ENCODE peak calls at places on chromosome 2, in six cellular contexts. O, Q, K, E, L and M are unnamed samples.

GRCh38 chr2:36411962-36412444 is 56.4 kb downstream of the CRIM1 start:
- DNase-seq in O (no peak), Q (no peak), K (no peak), E (no peak), L (no peak), M (no peak)

GRCh38 chr2:20930928-20931327 is 108.0 kb upstream of the LDAH start:
- DNase-seq in O (no peak), Q (no peak), K (no peak), E (no peak), L (no peak), M (no peak)

GRCh38 chr2:164620873-164621760 is at the start of gene GRB14:
- DNase-seq in O (no peak), Q (peak; percentile 70), K (peak; percentile 67), E (no peak), L (peak; percentile 94), M (peak; percentile 9)

GRCh38 chr2:241771286-241772062 is 5.1 kb upstream of the GAL3ST2 start:
- DNase-seq in O (no peak), Q (no peak), K (no peak), E (no peak), L (no peak), M (no peak)

GRCh38 chr2:61557386-61557785 is 19.2 kb upstream of the XPO1 start:
- DNase-seq in O (no peak), Q (no peak), K (no peak), E (no peak), L (no peak), M (no peak)

GRCh38 chr2:238906936-238907716 is 59.2 kb downstream of the TWIST2 start:
- DNase-seq in O (no peak), Q (no peak), K (no peak), E (no peak), L (no peak), M (no peak)

GRCh38 chr2:134773372-134774073 is 54.7 kb upstream of the TMEM163 start:
- DNase-seq in O (no peak), Q (no peak), K (no peak), E (no peak), L (no peak), M (no peak)

GRCh38 chr2:206480620-206481019 is 37.3 kb downstream of the ADAM23 start:
- DNase-seq in O (no peak), Q (no peak), K (no peak), E (no peak), L (no peak), M (no peak)

GRCh38 chr2:240620859-240621258 is 4.4 kb upstream of the GPR35 start:
- DNase-seq in O (no peak), Q (no peak), K (no peak), E (no peak), L (no peak), M (no peak)

GRCh38 chr2:37544617-37545031 is 126.8 kb downstream of the CDC42EP3 start:
- DNase-seq in O (no peak), Q (no peak), K (no peak), E (no peak), L (no peak), M (no peak)

GRCh38 chr2:120656273-120656960 is 79.3 kb upstream of the GLI2 start:
- DNase-seq in O (peak; percentile 44), Q (no peak), K (no peak), E (no peak), L (no peak), M (no peak)

GRCh38 chr2:63735931-63736820 is 105.5 kb upstream of the UGP2 start:
- DNase-seq in O (no peak), Q (no peak), K (no peak), E (no peak), L (no peak), M (no peak)

GRCh38 chr2:120402070-120402440 is 56.1 kb downstream of the INHBB start:
- DNase-seq in O (no peak), Q (no peak), K (no peak), E (no peak), L (no peak), M (no peak)